ENCODE peak calls at places on chromosomes 7 and 10, in nine cellular contexts. One of them, this sample, is unnamed. For H3K4me1, the result is how much of the 10 kb centered on the place peaks cover.

GRCh38 chr7:67621704-67622103 is 625.1 kb downstream of the TYW1 start:
- DNase-seq in tibial nerve: no peak
- DNase-seq in transverse colon: no peak
- DNase-seq in esophagus muscularis mucosa: no peak
- DNase-seq in A549: no peak
- DNase-seq in H1: no peak
- DNase-seq in GM12878: no peak
- DNase-seq in ovary: no peak
- DNase-seq in suprapubic skin: no peak
- DNase-seq in this sample: no peak

GRCh38 chr7:130669051-130669700 is 628 bp upstream of the COPG2 start:
- DNase-seq in tibial nerve: no peak
- DNase-seq in transverse colon: no peak
- DNase-seq in esophagus muscularis mucosa: peak
- DNase-seq in A549: no peak
- DNase-seq in H1: no peak
- DNase-seq in GM12878: no peak
- DNase-seq in ovary: no peak
- DNase-seq in suprapubic skin: no peak
- DNase-seq in this sample: peak

GRCh38 chr10:111128331-111129167 is 51.7 kb downstream of the ADRA2A start:
- DNase-seq in tibial nerve: no peak
- DNase-seq in transverse colon: no peak
- DNase-seq in esophagus muscularis mucosa: peak
- DNase-seq in A549: peak
- DNase-seq in H1: no peak
- DNase-seq in GM12878: no peak
- DNase-seq in ovary: no peak
- DNase-seq in suprapubic skin: no peak
- DNase-seq in this sample: no peak

GRCh38 chr7:137626469-137627067 is 220.2 kb downstream of the DGKI start:
- DNase-seq in tibial nerve: no peak
- DNase-seq in transverse colon: peak
- DNase-seq in esophagus muscularis mucosa: no peak
- DNase-seq in A549: peak
- DNase-seq in H1: peak
- DNase-seq in GM12878: peak
- DNase-seq in ovary: no peak
- DNase-seq in suprapubic skin: no peak
- DNase-seq in this sample: peak

GRCh38 chr10:122165914-122166313 is 105.2 kb upstream of the BTBD16 start:
- DNase-seq in tibial nerve: no peak
- DNase-seq in transverse colon: no peak
- DNase-seq in esophagus muscularis mucosa: no peak
- DNase-seq in A549: no peak
- DNase-seq in H1: no peak
- DNase-seq in GM12878: no peak
- DNase-seq in ovary: no peak
- DNase-seq in suprapubic skin: no peak
- DNase-seq in this sample: no peak

GRCh38 chr10:123478112-123478511 is 188.0 kb upstream of the GPR26 start:
- DNase-seq in tibial nerve: no peak
- DNase-seq in transverse colon: no peak
- DNase-seq in esophagus muscularis mucosa: no peak
- DNase-seq in A549: no peak
- DNase-seq in H1: no peak
- DNase-seq in GM12878: no peak
- DNase-seq in ovary: no peak
- DNase-seq in suprapubic skin: no peak
- DNase-seq in this sample: peak

GRCh38 chr7:128398016-128398840 is 11.6 kb downstream of the IMPDH1 start:
- DNase-seq in tibial nerve: peak
- DNase-seq in transverse colon: peak
- DNase-seq in esophagus muscularis mucosa: no peak
- DNase-seq in A549: peak
- DNase-seq in H1: peak
- DNase-seq in GM12878: no peak
- DNase-seq in ovary: peak
- DNase-seq in suprapubic skin: no peak
- DNase-seq in this sample: peak

GRCh38 chr10:32459072-32459703 is 13.2 kb downstream of the CCDC7 start:
- DNase-seq in tibial nerve: no peak
- DNase-seq in transverse colon: no peak
- DNase-seq in esophagus muscularis mucosa: no peak
- DNase-seq in A549: no peak
- DNase-seq in H1: no peak
- DNase-seq in GM12878: no peak
- DNase-seq in ovary: no peak
- DNase-seq in suprapubic skin: no peak
- DNase-seq in this sample: no peak

GRCh38 chr10:3538850-3539531 is 246.0 kb downstream of the KLF6 start:
- DNase-seq in tibial nerve: peak
- DNase-seq in transverse colon: no peak
- DNase-seq in esophagus muscularis mucosa: no peak
- DNase-seq in A549: peak
- DNase-seq in H1: no peak
- DNase-seq in GM12878: no peak
- DNase-seq in ovary: no peak
- DNase-seq in suprapubic skin: no peak
- DNase-seq in this sample: peak

GRCh38 chr7:96017877-96018276 is 245.5 kb downstream of the DYNC1I1 start:
- DNase-seq in tibial nerve: no peak
- DNase-seq in transverse colon: no peak
- DNase-seq in esophagus muscularis mucosa: no peak
- DNase-seq in A549: no peak
- DNase-seq in H1: no peak
- DNase-seq in GM12878: no peak
- DNase-seq in ovary: no peak
- DNase-seq in suprapubic skin: no peak
- DNase-seq in this sample: peak

GRCh38 chr7:44956157-44956766 is 22.6 kb downstream of the MYO1G start:
- DNase-seq in tibial nerve: no peak
- DNase-seq in transverse colon: no peak
- DNase-seq in esophagus muscularis mucosa: no peak
- DNase-seq in A549: no peak
- DNase-seq in H1: no peak
- DNase-seq in GM12878: no peak
- DNase-seq in ovary: no peak
- DNase-seq in suprapubic skin: no peak
- DNase-seq in this sample: no peak

GRCh38 chr10:125514206-125515162 is 168.5 kb downstream of the TEX36 start:
- DNase-seq in tibial nerve: no peak
- DNase-seq in transverse colon: no peak
- DNase-seq in esophagus muscularis mucosa: no peak
- DNase-seq in A549: no peak
- DNase-seq in H1: no peak
- DNase-seq in GM12878: no peak
- DNase-seq in ovary: no peak
- DNase-seq in suprapubic skin: no peak
- DNase-seq in this sample: no peak

GRCh38 chr7:144786522-144786921 is 49.3 kb downstream of the TPK1 start:
- DNase-seq in tibial nerve: no peak
- DNase-seq in transverse colon: no peak
- DNase-seq in esophagus muscularis mucosa: no peak
- DNase-seq in A549: no peak
- DNase-seq in H1: no peak
- DNase-seq in GM12878: no peak
- DNase-seq in ovary: no peak
- DNase-seq in suprapubic skin: no peak
- DNase-seq in this sample: no peak

GRCh38 chr7:142142702-142143101 is 31.2 kb downstream of the MGAM2 start:
- DNase-seq in tibial nerve: no peak
- DNase-seq in transverse colon: no peak
- DNase-seq in esophagus muscularis mucosa: no peak
- DNase-seq in A549: no peak
- DNase-seq in H1: no peak
- DNase-seq in GM12878: no peak
- DNase-seq in ovary: no peak
- DNase-seq in suprapubic skin: no peak
- DNase-seq in this sample: no peak

GRCh38 chr7:43491123-43491522 is 91.8 kb upstream of the STK17A start:
- DNase-seq in tibial nerve: no peak
- DNase-seq in transverse colon: no peak
- DNase-seq in esophagus muscularis mucosa: no peak
- DNase-seq in A549: no peak
- DNase-seq in H1: no peak
- DNase-seq in GM12878: no peak
- DNase-seq in ovary: no peak
- DNase-seq in suprapubic skin: no peak
- DNase-seq in this sample: no peak

GRCh38 chr7:47988496-47989386 is 9.3 kb upstream of the HUS1 start:
- DNase-seq in tibial nerve: no peak
- DNase-seq in transverse colon: no peak
- DNase-seq in esophagus muscularis mucosa: no peak
- DNase-seq in A549: peak
- DNase-seq in H1: no peak
- DNase-seq in GM12878: no peak
- DNase-seq in ovary: no peak
- DNase-seq in suprapubic skin: no peak
- DNase-seq in this sample: no peak

DNA sequence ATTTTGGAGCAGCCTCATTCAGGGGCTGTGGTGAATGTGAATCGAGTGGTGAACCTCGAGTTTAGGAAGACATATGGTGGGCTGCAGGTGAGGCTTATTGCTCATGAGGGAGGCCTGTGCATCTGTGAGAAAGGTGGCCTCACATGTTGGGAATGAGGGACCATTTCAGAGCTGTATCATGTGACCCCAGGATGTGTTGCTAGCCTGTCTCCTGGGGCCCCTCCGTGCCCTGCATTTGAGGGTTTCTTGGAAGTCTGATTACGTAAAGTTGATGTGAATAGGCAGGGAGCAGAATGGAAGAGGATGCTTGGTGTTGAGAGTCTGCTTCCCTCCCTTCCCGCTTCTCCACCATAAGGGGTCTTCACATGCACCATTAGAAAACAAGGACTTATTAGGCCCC is 569.1 kb downstream of the LRMDA start:
- DNase-seq in tibial nerve: no peak
- DNase-seq in transverse colon: no peak
- DNase-seq in esophagus muscularis mucosa: no peak
- DNase-seq in A549: no peak
- DNase-seq in H1: no peak
- DNase-seq in GM12878: no peak
- DNase-seq in ovary: no peak
- DNase-seq in suprapubic skin: no peak
- DNase-seq in this sample: no peak
- H3K4me1 ChIP-seq in tibial nerve: under half
- H3K4me1 ChIP-seq in transverse colon: under half
- H3K4me1 ChIP-seq in esophagus muscularis mucosa: under half
- H3K4me1 ChIP-seq in A549: under half
- H3K4me1 ChIP-seq in H1: under half
- H3K4me1 ChIP-seq in GM12878: under half
- H3K4me1 ChIP-seq in ovary: under half
- H3K4me1 ChIP-seq in suprapubic skin: under half
- H3K4me1 ChIP-seq in this sample: under half

GRCh38 chr10:112835933-112836564 is 114.0 kb upstream of the TCF7L2 start:
- DNase-seq in tibial nerve: no peak
- DNase-seq in transverse colon: peak
- DNase-seq in esophagus muscularis mucosa: no peak
- DNase-seq in A549: no peak
- DNase-seq in H1: no peak
- DNase-seq in GM12878: no peak
- DNase-seq in ovary: no peak
- DNase-seq in suprapubic skin: no peak
- DNase-seq in this sample: no peak

GRCh38 chr10:112831826-112832225 is 118.2 kb upstream of the TCF7L2 start:
- DNase-seq in tibial nerve: no peak
- DNase-seq in transverse colon: no peak
- DNase-seq in esophagus muscularis mucosa: no peak
- DNase-seq in A549: no peak
- DNase-seq in H1: no peak
- DNase-seq in GM12878: no peak
- DNase-seq in ovary: no peak
- DNase-seq in suprapubic skin: no peak
- DNase-seq in this sample: no peak

GRCh38 chr10:112834661-112835060 is 115.4 kb upstream of the TCF7L2 start:
- DNase-seq in tibial nerve: no peak
- DNase-seq in transverse colon: no peak
- DNase-seq in esophagus muscularis mucosa: no peak
- DNase-seq in A549: no peak
- DNase-seq in H1: no peak
- DNase-seq in GM12878: no peak
- DNase-seq in ovary: no peak
- DNase-seq in suprapubic skin: no peak
- DNase-seq in this sample: no peak

GRCh38 chr10:112832361-112832878 is 117.6 kb upstream of the TCF7L2 start:
- DNase-seq in tibial nerve: no peak
- DNase-seq in transverse colon: no peak
- DNase-seq in esophagus muscularis mucosa: no peak
- DNase-seq in A549: no peak
- DNase-seq in H1: peak
- DNase-seq in GM12878: no peak
- DNase-seq in ovary: no peak
- DNase-seq in suprapubic skin: no peak
- DNase-seq in this sample: no peak

DNA sequence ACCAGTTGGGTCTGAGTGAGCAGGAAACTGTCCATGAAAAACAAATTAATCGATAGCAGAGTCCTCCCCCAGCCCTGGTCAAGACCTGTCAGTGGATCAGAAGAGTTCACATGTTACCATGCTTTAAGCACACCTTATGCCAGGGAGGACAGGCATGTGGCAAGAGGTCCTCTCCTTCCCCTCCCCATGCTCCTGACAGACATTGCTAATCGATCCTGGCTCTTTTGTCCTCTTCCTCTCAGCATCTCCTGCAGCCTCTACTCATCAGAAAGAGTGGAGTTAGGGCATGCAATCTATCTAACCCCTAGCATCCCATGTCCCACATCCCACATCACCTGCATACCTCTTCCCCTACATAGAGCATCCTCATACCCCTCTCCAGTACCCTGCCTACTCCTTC is 117.1 kb upstream of the TCF7L2 start:
- DNase-seq in tibial nerve: no peak
- DNase-seq in transverse colon: no peak
- DNase-seq in esophagus muscularis mucosa: no peak
- DNase-seq in A549: no peak
- DNase-seq in H1: no peak
- DNase-seq in GM12878: no peak
- DNase-seq in ovary: no peak
- DNase-seq in suprapubic skin: no peak
- DNase-seq in this sample: no peak
- TF ChIP-seq POLR2A in tibial nerve: no peak
- TF ChIP-seq POLR2A in transverse colon: no peak
- TF ChIP-seq POLR2A in esophagus muscularis mucosa: no peak
- TF ChIP-seq POLR2A in A549: no peak
- TF ChIP-seq POLR2A in H1: no peak
- TF ChIP-seq POLR2A in GM12878: no peak
- TF ChIP-seq POLR2A in ovary: no peak
- TF ChIP-seq POLR2A in suprapubic skin: no peak
- TF ChIP-seq POLR2A in this sample: no peak

GRCh38 chr10:91635401-91636400 is 2.8 kb upstream of the PPP1R3C start:
- DNase-seq in tibial nerve: peak
- DNase-seq in transverse colon: peak
- DNase-seq in esophagus muscularis mucosa: no peak
- DNase-seq in A549: peak
- DNase-seq in H1: peak
- DNase-seq in GM12878: no peak
- DNase-seq in ovary: peak
- DNase-seq in suprapubic skin: no peak
- DNase-seq in this sample: peak
- TF ChIP-seq EP300 in tibial nerve: no peak
- TF ChIP-seq EP300 in transverse colon: no peak
- TF ChIP-seq EP300 in esophagus muscularis mucosa: no peak
- TF ChIP-seq EP300 in A549: no peak
- TF ChIP-seq EP300 in H1: no peak
- TF ChIP-seq EP300 in GM12878: no peak
- TF ChIP-seq EP300 in ovary: no peak
- TF ChIP-seq EP300 in suprapubic skin: no peak
- TF ChIP-seq EP300 in this sample: no peak

GRCh38 chr7:7209412-7210050 is 27.2 kb downstream of the C1GALT1 start:
- DNase-seq in tibial nerve: no peak
- DNase-seq in transverse colon: no peak
- DNase-seq in esophagus muscularis mucosa: no peak
- DNase-seq in A549: no peak
- DNase-seq in H1: no peak
- DNase-seq in GM12878: no peak
- DNase-seq in ovary: no peak
- DNase-seq in suprapubic skin: no peak
- DNase-seq in this sample: no peak
- H3K4me1 ChIP-seq in tibial nerve: under half
- H3K4me1 ChIP-seq in transverse colon: under half
- H3K4me1 ChIP-seq in esophagus muscularis mucosa: under half
- H3K4me1 ChIP-seq in A549: under half
- H3K4me1 ChIP-seq in H1: under half
- H3K4me1 ChIP-seq in GM12878: under half
- H3K4me1 ChIP-seq in ovary: under half
- H3K4me1 ChIP-seq in suprapubic skin: under half
- H3K4me1 ChIP-seq in this sample: under half

This sample was measured in stomach.